ENCODE peak calls at places on chromosomes 4 and X, in five cellular contexts. A is H9, U is HFFc6, E is upper lobe of right lung, H is cardiac muscle cell. F is an unnamed sample.

GRCh38 chr4:24473309-24473721 is 111.0 kb downstream of the DHX15 start:
- DNase-seq in A (no peak), U (peak), E (no peak), H (peak), F (no peak)

GRCh38 chrX:48715876-48716502 is 19.5 kb downstream of the SUV39H1 start:
- DNase-seq in A (no peak), U (no peak), E (no peak), H (no peak), F (no peak)

GRCh38 chr4:104490096-104490769 is 4.5 kb downstream of the CXXC4 start:
- DNase-seq in A (peak), U (no peak), E (peak), H (no peak), F (no peak)

GRCh38 chrX:31545726-31546125 is 473.9 kb upstream of the FTHL17 start:
- DNase-seq in A (no peak), U (no peak), E (no peak), H (no peak), F (no peak)

GRCh38 chr4:6332042-6332668 is 62.5 kb downstream of the WFS1 start:
- DNase-seq in A (peak), U (no peak), E (no peak), H (peak), F (no peak)

GRCh38 chr4:113761682-113762060 is at the start of gene CAMK2D:
- DNase-seq in A (peak), U (peak), E (peak), H (peak), F (no peak)

GRCh38 chr4:67198757-67199156 is 346.5 kb downstream of the CENPC start:
- DNase-seq in A (peak), U (no peak), E (no peak), H (peak), F (no peak)

GRCh38 chrX:132025085-132025484 is 2.0 kb downstream of the STK26 start:
- DNase-seq in A (no peak), U (no peak), E (no peak), H (no peak), F (no peak)

GRCh38 chr4:71583971-71584370 is 199.9 kb downstream of the GC start:
- DNase-seq in A (no peak), U (no peak), E (no peak), H (no peak), F (no peak)

GRCh38 chr4:175651701-175652100 is 160.4 kb downstream of the GPM6A start:
- DNase-seq in A (no peak), U (no peak), E (no peak), H (no peak), F (no peak)

GRCh38 chr4:85812776-85813175 is 337.8 kb downstream of the ARHGAP24 start:
- DNase-seq in A (no peak), U (no peak), E (no peak), H (no peak), F (no peak)

GRCh38 chr4:89299153-89299789 is 8.3 kb downstream of the GPRIN3 start:
- DNase-seq in A (no peak), U (no peak), E (no peak), H (no peak), F (no peak)

GRCh38 chr4:55396305-55397023 is 707 bp downstream of the TMEM165 start:
- DNase-seq in A (peak), U (peak), E (peak), H (peak), F (no peak)

GRCh38 chr4:42104521-42104920 is 47.9 kb downstream of the BEND4 start:
- DNase-seq in A (no peak), U (no peak), E (no peak), H (peak), F (peak)

GRCh38 chrX:101078716-101079115 is at the start of gene TMEM35A:
- DNase-seq in A (peak), U (peak), E (no peak), H (peak), F (no peak)

GRCh38 chr4:55675196-55675793 is 39.2 kb upstream of the NMU start:
- DNase-seq in A (no peak), U (no peak), E (no peak), H (peak), F (no peak)

GRCh38 chr4:82248903-82249632 is 124.7 kb downstream of the HNRNPD start:
- DNase-seq in A (no peak), U (no peak), E (no peak), H (no peak), F (no peak)

GRCh38 chr4:169540774-169541173 is 71.6 kb downstream of the NEK1 start:
- DNase-seq in A (no peak), U (no peak), E (no peak), H (peak), F (no peak)

GRCh38 chrX:10819973-10820372 is 199.6 kb upstream of the MID1 start:
- DNase-seq in A (no peak), U (no peak), E (no peak), H (no peak), F (no peak)

GRCh38 chrX:71852182-71852581 is 58.5 kb upstream of the NHSL2 start:
- DNase-seq in A (no peak), U (no peak), E (no peak), H (no peak), F (no peak)

GRCh38 chr4:123453006-123453685 is 56.6 kb downstream of the SPRY1 start:
- DNase-seq in A (no peak), U (peak), E (no peak), H (no peak), F (no peak)
- TF ChIP-seq CTCF in A (no peak), U (no peak), E (no peak), H (no peak), F (no peak)

DNA sequence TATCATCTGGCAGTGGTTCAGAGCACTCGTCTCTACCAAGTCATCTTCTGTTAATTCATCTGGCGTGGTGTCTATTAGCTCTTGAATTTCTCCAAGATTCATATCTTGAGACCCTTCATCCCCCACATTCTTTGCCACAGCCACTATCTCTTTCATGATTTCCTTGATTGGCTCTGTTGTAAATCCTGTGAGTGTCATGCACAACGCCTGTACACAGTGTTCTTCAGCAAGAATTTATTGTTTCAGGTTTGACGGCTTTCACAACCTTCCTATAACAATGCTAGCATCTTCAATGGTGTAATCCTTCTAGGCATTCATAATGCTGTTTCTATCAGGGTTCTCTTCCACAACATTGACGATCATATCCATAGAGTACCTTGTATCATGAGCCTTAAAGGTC is 30.9 kb downstream of the MGST2 start:
- DNase-seq in A (no peak), U (no peak), E (no peak), H (no peak), F (no peak)
- TF ChIP-seq CTCF in A (no peak), U (no peak), E (no peak), H (no peak), F (no peak)

DNA sequence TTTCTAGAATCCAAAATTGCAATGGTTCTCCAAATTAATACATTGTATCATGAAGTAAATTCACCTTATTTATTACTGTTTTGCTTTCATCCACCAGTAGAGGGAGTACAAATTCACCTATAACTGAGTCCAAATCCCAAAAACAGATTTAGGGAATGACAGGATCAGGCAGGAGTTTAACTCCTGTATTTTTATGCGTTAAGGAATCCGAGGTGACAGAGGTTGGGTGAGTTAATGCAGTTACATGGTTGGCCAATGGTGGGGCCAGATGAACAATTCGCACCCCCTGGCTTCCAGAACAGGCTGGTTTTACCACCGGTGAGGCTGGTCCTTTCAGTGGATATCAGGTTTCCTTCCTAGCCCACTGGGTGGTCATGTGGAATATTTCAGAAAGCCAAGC is 82.4 kb downstream of the MTNR1A start:
- DNase-seq in A (peak), U (peak), E (no peak), H (peak), F (no peak)
- TF ChIP-seq CTCF in A (peak), U (peak), E (peak), H (peak), F (peak)

GRCh38 chrX:68721546-68721945 is 74.1 kb downstream of the STARD8 start:
- DNase-seq in A (no peak), U (no peak), E (no peak), H (no peak), F (no peak)

GRCh38 chrX:68719181-68719903 is 71.9 kb downstream of the STARD8 start:
- DNase-seq in A (no peak), U (no peak), E (no peak), H (no peak), F (no peak)

GRCh38 chrX:68720851-68721250 is 73.4 kb downstream of the STARD8 start:
- DNase-seq in A (no peak), U (no peak), E (no peak), H (no peak), F (no peak)

GRCh38 chrX:68718443-68718820 is 71.0 kb downstream of the STARD8 start:
- DNase-seq in A (no peak), U (no peak), E (no peak), H (no peak), F (no peak)

DNA sequence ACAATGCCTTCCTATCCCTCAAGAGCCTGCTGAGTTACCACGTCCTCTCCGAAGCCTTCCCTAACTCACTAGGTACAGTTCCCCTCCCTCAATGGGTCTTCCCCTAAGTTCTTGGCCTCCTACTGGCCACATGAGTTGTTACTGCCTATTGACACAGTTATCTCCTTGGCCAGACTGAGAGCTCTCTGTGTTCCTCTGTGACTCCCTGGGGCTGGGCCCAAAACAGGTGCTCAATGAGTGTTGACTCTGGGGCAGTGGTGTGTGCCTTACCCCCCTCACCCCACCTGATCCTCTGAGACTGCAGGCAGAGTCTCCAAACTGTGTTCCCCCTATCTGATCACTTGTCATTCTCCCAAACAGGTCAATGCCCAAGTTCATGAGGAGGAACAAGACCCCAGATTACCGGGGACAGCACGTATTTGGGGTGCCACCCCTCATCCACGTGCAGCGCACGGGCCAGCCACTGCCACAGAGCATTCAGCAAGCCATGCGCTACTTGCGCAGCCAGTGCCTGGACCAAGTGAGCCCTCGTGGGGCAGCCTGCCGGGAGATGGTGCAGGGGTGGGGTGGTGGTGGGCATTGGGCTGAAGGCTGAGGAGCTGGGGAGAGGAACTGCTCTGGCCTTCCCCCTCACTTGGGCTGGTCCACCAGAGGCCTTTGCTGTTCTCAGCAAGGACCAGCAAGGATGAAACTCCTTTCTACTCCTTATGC is 72.6 kb downstream of the STARD8 start:
- DNase-seq in A (no peak), U (no peak), E (no peak), H (no peak), F (no peak)
- TF ChIP-seq CTCF in A (peak), U (peak), E (no peak), H (peak), F (peak)

F was measured in AG04449.